ENCODE peak calls at places on chromosomes 13 and 19, in six cellular contexts. Q, R, P, B, M and Y are unnamed samples.
A peak's percentile ranks its signal among the peaks of the same experiment; 100 is the strongest.

GRCh38 chr13:113553541-113554332 is 30.8 kb upstream of the TFDP1 start:
- DNase-seq in Q (peak; percentile 48), R (no peak), P (no peak), B (no peak), M (no peak), Y (no peak)

GRCh38 chr19:28184997-28185396 is 1028.0 kb downstream of the UQCRFS1 start:
- DNase-seq in Q (no peak), R (peak; percentile 43), P (no peak), B (peak; percentile 5), M (no peak), Y (no peak)

GRCh38 chr13:98484289-98485219 is 92.4 kb downstream of the STK24 start:
- DNase-seq in Q (peak; percentile 75), R (peak; percentile 88), P (peak; percentile 88), B (peak; percentile 72), M (no peak), Y (peak; percentile 89)

GRCh38 chr13:42633495-42633894 is 59.5 kb downstream of the TNFSF11 start:
- DNase-seq in Q (no peak), R (no peak), P (peak; percentile 64), B (no peak), M (no peak), Y (no peak)

GRCh38 chr19:5787554-5788182 is 3.1 kb upstream of the PRR22 start:
- DNase-seq in Q (no peak), R (no peak), P (no peak), B (no peak), M (no peak), Y (no peak)

GRCh38 chr19:17255150-17255621 is 9.4 kb downstream of the USHBP1 start:
- DNase-seq in Q (no peak), R (peak; percentile 32), P (peak; percentile 31), B (no peak), M (no peak), Y (no peak)

GRCh38 chr19:13118424-13119193 is 545 bp downstream of the NACC1 start:
- DNase-seq in Q (peak; percentile 70), R (peak; percentile 71), P (peak; percentile 70), B (peak; percentile 40), M (peak; percentile 24), Y (peak; percentile 34)

GRCh38 chr13:98246538-98247172 is 69.6 kb upstream of the RNF113B start:
- DNase-seq in Q (no peak), R (no peak), P (no peak), B (no peak), M (no peak), Y (no peak)

GRCh38 chr13:33743438-33744368 is 74.2 kb upstream of the RFC3 start:
- DNase-seq in Q (no peak), R (no peak), P (peak; percentile 4), B (no peak), M (no peak), Y (no peak)

GRCh38 chr19:33878136-33878535 is 81.5 kb downstream of the KCTD15 start:
- DNase-seq in Q (peak; percentile 12), R (no peak), P (no peak), B (no peak), M (no peak), Y (no peak)